ENCODE peak calls at places on chromosomes 7 and 10, in eight cellular contexts. X is A549, K is fibroblast of lung, E is cardiac muscle cell, P is GM23338, J is Peyer's patch, S is hepatocyte, L is mesendoderm. D is an unnamed sample.

GRCh38 chr7:24786941-24787340 is 29.7 kb upstream of the GSDME start:
- DNase-seq in S (no peak), E (no peak), K (peak; percentile 98), X (peak; percentile 65), P (no peak), J (no peak), L (peak; percentile 16), D (no peak)

GRCh38 chr10:5650664-5651063 is 15.7 kb downstream of the ASB13 start:
- DNase-seq in J (no peak), L (no peak), X (no peak), E (no peak), P (no peak), K (no peak), S (no peak), D (no peak)

GRCh38 chr7:119252962-119253361 is 1020.0 kb upstream of the KCND2 start:
- DNase-seq in E (no peak), L (no peak), J (no peak), S (no peak), X (no peak), K (no peak), P (no peak), D (no peak)

GRCh38 chr7:152683297-152683696 is 7.4 kb upstream of the XRCC2 start:
- DNase-seq in S (no peak), P (peak; percentile 8), X (no peak), J (no peak), E (no peak), K (no peak), L (no peak), D (no peak)

GRCh38 chr10:71696635-71697326 is 22.8 kb downstream of the C10orf105 start:
- DNase-seq in P (peak; percentile 87), E (peak; percentile 77), X (peak; percentile 76), L (peak; percentile 76), S (peak; percentile 73), K (no peak), J (peak; percentile 85), D (peak; percentile 77)

GRCh38 chr10:57692255-57692980 is 575.3 kb downstream of the IPMK start:
- DNase-seq in E (peak; percentile 73), X (peak; percentile 10), J (no peak), S (peak; percentile 65), L (peak; percentile 73), P (peak; percentile 59), K (peak; percentile 90), D (peak; percentile 54)

GRCh38 chr7:157807510-157807909 is 470.7 kb downstream of the DNAJB6 start:
- DNase-seq in L (peak; percentile 86), J (no peak), X (no peak), S (no peak), K (peak; percentile 62), E (no peak), P (no peak), D (no peak)

GRCh38 chr7:133481676-133482075 is 228.8 kb downstream of the EXOC4 start:
- DNase-seq in K (peak; percentile 83), L (peak; percentile 7), S (peak; percentile 14), X (no peak), P (no peak), J (no peak), E (no peak), D (no peak)

DNA sequence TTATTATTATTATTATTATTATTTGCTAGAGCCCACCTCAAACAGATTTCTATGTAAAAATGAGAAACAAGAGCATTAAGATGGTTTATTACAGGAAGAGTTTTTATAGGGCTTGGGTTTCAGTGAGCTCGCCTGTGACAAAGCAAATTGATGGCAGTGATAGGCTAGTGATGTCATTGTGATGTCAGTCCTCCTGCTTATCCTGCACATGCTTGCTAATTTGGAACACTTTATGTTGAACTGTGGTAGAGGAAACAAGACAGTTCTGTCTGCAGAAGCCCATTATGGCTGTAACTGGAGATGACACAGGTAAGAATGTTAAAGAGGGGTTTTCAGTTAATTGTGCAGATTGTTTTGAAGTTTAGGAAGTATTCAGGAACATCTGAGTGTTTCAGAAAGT is 68.3 kb downstream of the CREM start:
- DNase-seq in X (peak; percentile 21), P (no peak), L (no peak), J (no peak), K (peak; percentile 73), E (no peak), S (peak; percentile 38), D (peak; percentile 35)
- H3K4me3 ChIP-seq in X (peak overlapping the region; percentile 50), P (peak overlapping the region; percentile 53), L (no peak overlapping the region), J (no peak overlapping the region), K (peak overlapping the region; percentile 22), E (peak overlapping the region; percentile 47), S (peak overlapping the region; percentile 21), D (peak overlapping the region; percentile 37)

GRCh38 chr10:35449944-35450343 is 113.6 kb downstream of the CCNY start:
- DNase-seq in L (no peak), K (no peak), X (no peak), J (no peak), P (no peak), E (no peak), S (no peak), D (no peak)

GRCh38 chr10:35447693-35448407 is 111.5 kb downstream of the CCNY start:
- DNase-seq in J (no peak), P (peak; percentile 53), X (peak; percentile 30), E (no peak), L (peak; percentile 59), S (no peak), K (peak; percentile 92), D (peak; percentile 46)

GRCh38 chr10:35451103-35452016 is 115.1 kb downstream of the CCNY start:
- DNase-seq in J (no peak), L (no peak), X (no peak), K (no peak), E (no peak), P (no peak), S (no peak), D (no peak)

GRCh38 chr10:35446439-35446838 is 110.1 kb downstream of the CCNY start:
- DNase-seq in K (no peak), L (no peak), E (no peak), J (no peak), X (no peak), P (no peak), S (no peak), D (no peak)

DNA sequence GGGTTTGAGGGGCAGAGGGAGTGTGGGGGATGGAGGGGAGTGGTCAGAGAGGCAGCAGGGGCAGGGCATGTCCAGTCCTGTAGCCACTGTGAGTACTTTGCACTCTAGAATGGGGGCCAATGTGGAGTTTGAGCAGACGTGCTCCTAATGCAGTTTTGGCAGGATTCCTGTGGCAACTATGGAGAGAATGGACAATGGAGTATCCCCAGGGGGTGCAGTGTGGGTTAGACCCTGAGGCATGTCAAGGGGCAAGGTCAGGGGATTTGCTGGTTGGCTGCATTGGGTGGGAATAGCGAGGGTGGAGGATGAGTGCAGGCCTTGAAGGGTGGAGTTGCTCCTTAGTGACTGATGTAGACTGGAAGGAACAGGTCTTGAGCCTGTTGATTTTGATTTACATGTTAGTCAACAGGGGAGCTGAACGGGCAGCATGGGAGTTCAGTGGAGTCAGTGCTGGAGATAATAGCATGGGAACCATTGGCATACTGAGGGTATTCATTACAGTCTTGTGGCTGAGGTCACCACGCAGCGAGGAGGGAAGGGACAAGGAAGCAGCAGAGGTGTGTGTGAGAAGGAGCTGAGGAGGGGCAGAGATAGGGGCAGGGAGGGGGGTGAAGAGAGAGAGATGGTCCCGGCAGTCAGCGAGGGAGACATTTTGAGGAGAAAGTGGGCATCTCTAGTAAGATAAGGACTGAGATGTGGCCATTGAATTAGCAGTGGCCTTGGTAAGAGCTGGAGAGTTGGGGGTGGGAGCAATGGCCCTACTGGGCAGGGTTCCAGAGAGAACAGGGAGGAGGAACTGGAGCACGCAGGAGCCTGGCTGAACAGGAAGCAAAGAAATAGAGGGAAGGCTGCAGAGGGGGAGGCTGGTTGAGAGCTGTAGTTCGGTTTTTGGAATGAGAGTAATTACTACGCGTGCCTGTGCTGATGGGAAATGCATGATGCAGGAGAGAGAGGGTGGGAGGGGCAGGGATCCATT is 112.7 kb downstream of the CCNY start:
- DNase-seq in K (no peak), J (no peak), E (no peak), X (no peak), L (no peak), S (no peak), P (no peak), D (no peak)
- H3K4me1 ChIP-seq in K (peaks cover 16% of the 10 kb centered on the region), J (peaks cover 2% of the 10 kb centered on the region), E (peaks cover 24% of the 10 kb centered on the region), X (peaks cover 66% of the 10 kb centered on the region), L (peaks cover 11% of the 10 kb centered on the region), S (peaks cover 38% of the 10 kb centered on the region), P (peaks cover 14% of the 10 kb centered on the region), D (peaks cover 31% of the 10 kb centered on the region)

DNA sequence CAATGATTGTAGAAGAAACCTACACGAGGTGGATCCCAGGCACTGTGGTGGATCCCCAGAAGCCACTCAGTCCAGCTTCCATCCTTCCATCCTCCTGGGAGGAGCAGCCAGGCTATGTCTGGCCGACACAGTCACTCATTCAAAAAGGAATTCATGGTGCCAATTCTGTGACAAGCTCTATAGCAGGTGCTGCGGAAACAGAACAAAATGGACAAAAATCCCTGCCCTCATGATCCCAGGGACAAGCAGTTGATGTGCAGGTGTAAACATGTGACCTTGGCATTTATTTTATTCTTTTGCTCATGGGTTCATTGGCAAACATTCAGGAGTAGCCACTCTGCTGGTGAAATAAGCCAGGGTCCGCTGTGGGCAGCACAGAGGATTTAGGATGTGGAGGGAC is 49.2 kb upstream of the FGFR2 start:
- DNase-seq in X (no peak), L (no peak), E (no peak), S (no peak), K (no peak), J (no peak), P (no peak), D (no peak)
- H3K4me3 ChIP-seq in X (no peak overlapping the region), L (no peak overlapping the region), E (no peak overlapping the region), S (no peak overlapping the region), K (no peak overlapping the region), J (no peak overlapping the region), P (no peak overlapping the region), D (no peak overlapping the region)

DNA sequence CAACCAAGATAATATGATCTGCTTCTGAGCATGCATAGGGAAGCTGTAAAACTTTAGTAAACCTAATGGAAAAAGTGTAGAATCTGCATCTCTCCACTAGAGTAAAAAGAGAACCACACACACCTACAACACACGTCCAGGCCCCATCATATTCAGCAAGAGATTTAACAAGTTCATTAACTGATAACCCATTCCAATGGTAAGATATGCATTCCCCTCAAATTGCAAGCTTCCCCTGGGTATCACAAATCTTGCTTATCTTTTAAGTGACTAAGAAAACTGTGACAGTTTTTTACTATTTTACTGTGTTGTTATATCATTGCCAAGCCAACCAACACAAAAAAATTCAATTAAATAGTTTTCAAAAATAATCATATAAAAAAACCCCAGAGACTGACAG is 8.0 kb downstream of the DPY19L1 start:
- DNase-seq in J (no peak), K (no peak), X (no peak), E (no peak), L (peak; percentile 67), P (no peak), S (no peak), D (no peak)
- H3K4me1 ChIP-seq in J (no peaks in the 10 kb centered on the region), K (no peaks in the 10 kb centered on the region), X (peaks cover 76% of the 10 kb centered on the region), E (peaks cover 16% of the 10 kb centered on the region), L (peaks cover 13% of the 10 kb centered on the region), P (peaks cover 43% of the 10 kb centered on the region), S (no peaks in the 10 kb centered on the region), D (no peaks in the 10 kb centered on the region)

GRCh38 chr7:134766779-134767566 is 12.5 kb upstream of the CALD1 start:
- DNase-seq in E (no peak), P (no peak), K (peak; percentile 75), X (no peak), S (no peak), L (no peak), J (no peak), D (no peak)
- H3K4me3 ChIP-seq in E (no peak overlapping the region), P (no peak overlapping the region), K (no peak overlapping the region), X (no peak overlapping the region), S (no peak overlapping the region), L (no peak overlapping the region), J (no peak overlapping the region), D (no peak overlapping the region)